ENCODE peak calls at places on chromosome 22, in five cellular contexts. One of them, this sample, is unnamed.

GRCh38 chr22:40808018-40808841 is 10.9 kb downstream of the SLC25A17 start:
- DNase-seq in SJSA1: peak
- DNase-seq in HFFc6: no peak
- DNase-seq in Calu3: no peak
- DNase-seq in DMS153: no peak
- DNase-seq in this sample: no peak

GRCh38 chr22:43400449-43400848 is 11.4 kb upstream of the MPPED1 start:
- DNase-seq in SJSA1: no peak
- DNase-seq in DMS153: no peak
- DNase-seq in Calu3: no peak
- DNase-seq in HFFc6: no peak
- DNase-seq in this sample: no peak

GRCh38 chr22:41762980-41763779 is 37.3 kb upstream of the CCDC134 start:
- DNase-seq in Calu3: peak
- DNase-seq in SJSA1: no peak
- DNase-seq in HFFc6: no peak
- DNase-seq in DMS153: no peak
- DNase-seq in this sample: no peak

GRCh38 chr22:35446365-35446764 is 46.4 kb downstream of the MCM5 start:
- DNase-seq in SJSA1: peak
- DNase-seq in HFFc6: peak
- DNase-seq in DMS153: no peak
- DNase-seq in Calu3: no peak
- DNase-seq in this sample: no peak

GRCh38 chr22:39674536-39674935 is 104.0 kb downstream of the CACNA1I start:
- DNase-seq in SJSA1: peak
- DNase-seq in Calu3: peak
- DNase-seq in DMS153: no peak
- DNase-seq in HFFc6: no peak
- DNase-seq in this sample: no peak

GRCh38 chr22:26322179-26322905 is 106.7 kb upstream of the ASPHD2 start:
- DNase-seq in SJSA1: peak
- DNase-seq in DMS153: no peak
- DNase-seq in HFFc6: peak
- DNase-seq in Calu3: no peak
- DNase-seq in this sample: no peak

GRCh38 chr22:30668306-30668655 is 606 bp upstream of the DUSP18 start:
- DNase-seq in DMS153: no peak
- DNase-seq in Calu3: no peak
- DNase-seq in HFFc6: no peak
- DNase-seq in SJSA1: no peak
- DNase-seq in this sample: no peak

GRCh38 chr22:19775496-19776325 is 15.1 kb downstream of the TBX1 start:
- DNase-seq in HFFc6: no peak
- DNase-seq in SJSA1: no peak
- DNase-seq in Calu3: no peak
- DNase-seq in DMS153: no peak
- DNase-seq in this sample: no peak

GRCh38 chr22:22043296-22044078 is 60.9 kb upstream of the TOP3B start:
- DNase-seq in Calu3: no peak
- DNase-seq in HFFc6: no peak
- DNase-seq in DMS153: no peak
- DNase-seq in SJSA1: no peak
- DNase-seq in this sample: no peak

GRCh38 chr22:20583471-20583922 is 76.1 kb downstream of the MED15 start:
- DNase-seq in DMS153: no peak
- DNase-seq in SJSA1: no peak
- DNase-seq in Calu3: no peak
- DNase-seq in HFFc6: no peak
- DNase-seq in this sample: no peak

GRCh38 chr22:48700566-48701295 is 1126.9 kb downstream of the BRD1 start:
- DNase-seq in Calu3: no peak
- DNase-seq in DMS153: no peak
- DNase-seq in HFFc6: no peak
- DNase-seq in SJSA1: no peak
- DNase-seq in this sample: no peak

GRCh38 chr22:21990449-21991308 is 8.1 kb upstream of the TOP3B start:
- DNase-seq in DMS153: no peak
- DNase-seq in Calu3: no peak
- DNase-seq in SJSA1: no peak
- DNase-seq in HFFc6: no peak
- DNase-seq in this sample: no peak

GRCh38 chr22:39960791-39961746 is 872 bp downstream of the TMA7B start:
- DNase-seq in SJSA1: peak
- DNase-seq in HFFc6: peak
- DNase-seq in Calu3: no peak
- DNase-seq in DMS153: no peak
- DNase-seq in this sample: peak

GRCh38 chr22:17366329-17366728 is 2.9 kb upstream of the CECR2 start:
- DNase-seq in SJSA1: no peak
- DNase-seq in HFFc6: no peak
- DNase-seq in DMS153: no peak
- DNase-seq in Calu3: no peak
- DNase-seq in this sample: no peak

GRCh38 chr22:43207849-43208702 is 21.1 kb upstream of the TTLL12 start:
- DNase-seq in DMS153: no peak
- DNase-seq in SJSA1: no peak
- DNase-seq in Calu3: no peak
- DNase-seq in HFFc6: no peak
- DNase-seq in this sample: no peak

GRCh38 chr22:40116496-40117200 is 61.1 kb upstream of the TNRC6B start:
- DNase-seq in SJSA1: no peak
- DNase-seq in DMS153: no peak
- DNase-seq in HFFc6: no peak
- DNase-seq in Calu3: no peak
- DNase-seq in this sample: no peak

GRCh38 chr22:45192701-45193187 is 29.0 kb downstream of the NUP50 start:
- DNase-seq in Calu3: no peak
- DNase-seq in DMS153: no peak
- DNase-seq in HFFc6: no peak
- DNase-seq in SJSA1: no peak
- DNase-seq in this sample: no peak

GRCh38 chr22:29647954-29648737 is 44.7 kb downstream of the NF2 start:
- DNase-seq in Calu3: no peak
- DNase-seq in SJSA1: no peak
- DNase-seq in DMS153: no peak
- DNase-seq in HFFc6: no peak
- DNase-seq in this sample: no peak

GRCh38 chr22:20017622-20017958 is 967 bp upstream of the ARVCF start:
- DNase-seq in Calu3: no peak
- DNase-seq in SJSA1: no peak
- DNase-seq in HFFc6: no peak
- DNase-seq in DMS153: no peak
- DNase-seq in this sample: no peak

GRCh38 chr22:45823331-45823730 is 151.7 kb downstream of the ATXN10 start:
- DNase-seq in HFFc6: no peak
- DNase-seq in Calu3: no peak
- DNase-seq in DMS153: no peak
- DNase-seq in SJSA1: no peak
- DNase-seq in this sample: no peak

GRCh38 chr22:32720924-32721323 is 80.6 kb upstream of the TIMP3 start:
- DNase-seq in DMS153: no peak
- DNase-seq in SJSA1: no peak
- DNase-seq in HFFc6: peak
- DNase-seq in Calu3: no peak
- DNase-seq in this sample: no peak

GRCh38 chr22:47355776-47356432 is 593.5 kb downstream of the TBC1D22A start:
- DNase-seq in SJSA1: no peak
- DNase-seq in DMS153: no peak
- DNase-seq in Calu3: no peak
- DNase-seq in HFFc6: no peak
- DNase-seq in this sample: no peak

GRCh38 chr22:27669798-27670599 is 131.6 kb downstream of the MN1 start:
- DNase-seq in DMS153: no peak
- DNase-seq in SJSA1: peak
- DNase-seq in HFFc6: no peak
- DNase-seq in Calu3: peak
- DNase-seq in this sample: no peak

GRCh38 chr22:29343313-29343805 is 27.9 kb upstream of the RASL10A start:
- DNase-seq in SJSA1: no peak
- DNase-seq in DMS153: no peak
- DNase-seq in Calu3: no peak
- DNase-seq in HFFc6: peak
- DNase-seq in this sample: no peak

GRCh38 chr22:28934026-28934425 is 50.7 kb downstream of the ZNRF3 start:
- DNase-seq in DMS153: peak
- DNase-seq in SJSA1: no peak
- DNase-seq in Calu3: no peak
- DNase-seq in HFFc6: no peak
- DNase-seq in this sample: no peak

GRCh38 chr22:19448739-19449421 is 1.4 kb upstream of the C22orf39 start:
- DNase-seq in SJSA1: no peak
- DNase-seq in Calu3: no peak
- DNase-seq in HFFc6: no peak
- DNase-seq in DMS153: no peak
- DNase-seq in this sample: peak

GRCh38 chr22:49394116-49394785 is 433.4 kb downstream of the BRD1 start:
- DNase-seq in Calu3: no peak
- DNase-seq in SJSA1: no peak
- DNase-seq in HFFc6: no peak
- DNase-seq in DMS153: no peak
- DNase-seq in this sample: no peak

GRCh38 chr22:24178502-24179440 is 2.5 kb upstream of the SUSD2 start:
- DNase-seq in SJSA1: no peak
- DNase-seq in DMS153: no peak
- DNase-seq in HFFc6: no peak
- DNase-seq in Calu3: no peak
- DNase-seq in this sample: no peak

This sample was measured in GM19239.